ENCODE peak calls at places on chromosomes 2 and 18, in five cellular contexts. B is brain microvascular endothelial cell, Z is Peyer's patch, C is HL-60, O is body of pancreas. K is an unnamed sample.

GRCh38 chr18:35635171-35635570 is 53.6 kb downstream of the GALNT1 start:
- DNase-seq in B (no peak), Z (no peak), C (no peak), O (no peak), K (peak; percentile 82)

GRCh38 chr2:239297142-239298125 is 103.4 kb downstream of the HDAC4 start:
- DNase-seq in B (no peak), Z (no peak), C (no peak), O (peak; percentile 19), K (no peak)

GRCh38 chr2:105294844-105295481 is 34.6 kb downstream of the TGFBRAP1 start:
- DNase-seq in B (peak; percentile 77), Z (no peak), C (no peak), O (peak; percentile 60), K (peak; percentile 63)

GRCh38 chr2:32864337-32864736 is 82.4 kb upstream of the LTBP1 start:
- DNase-seq in B (peak; percentile 43), Z (no peak), C (no peak), O (no peak), K (no peak)

GRCh38 chr2:31561823-31562222 is 18.9 kb downstream of the SRD5A2 start:
- DNase-seq in B (no peak), Z (no peak), C (no peak), O (no peak), K (no peak)

GRCh38 chr18:45589559-45590041 is 25.7 kb upstream of the SLC14A2 start:
- DNase-seq in B (peak; percentile 79), Z (no peak), C (no peak), O (no peak), K (no peak)

GRCh38 chr2:44135771-44136170 is 32.9 kb upstream of the PPM1B start:
- DNase-seq in B (peak; percentile 54), Z (no peak), C (no peak), O (no peak), K (no peak)

GRCh38 chr2:143489135-143489534 is 359.9 kb downstream of the ARHGAP15 start:
- DNase-seq in B (peak; percentile 54), Z (no peak), C (no peak), O (no peak), K (peak; percentile 6)

GRCh38 chr2:11177871-11178598 is 22.8 kb downstream of the SLC66A3 start:
- DNase-seq in B (no peak), Z (no peak), C (no peak), O (no peak), K (no peak)

GRCh38 chr2:208698114-208698513 is 291.5 kb downstream of the PTH2R start:
- DNase-seq in B (no peak), Z (no peak), C (no peak), O (no peak), K (no peak)

GRCh38 chr18:13112982-13113381 is 105.6 kb upstream of the LDLRAD4 start:
- DNase-seq in B (peak; percentile 58), Z (no peak), C (peak; percentile 25), O (peak; percentile 44), K (peak; percentile 32)

GRCh38 chr18:43572165-43572564 is 294.9 kb upstream of the SYT4 start:
- DNase-seq in B (no peak), Z (no peak), C (no peak), O (no peak), K (no peak)

GRCh38 chr2:234258562-234259141 is 208.2 kb downstream of the SPP2 start:
- DNase-seq in B (peak; percentile 64), Z (no peak), C (no peak), O (no peak), K (peak; percentile 97)

GRCh38 chr2:205902041-205902898 is 183.7 kb downstream of the INO80D start:
- DNase-seq in B (no peak), Z (no peak), C (no peak), O (no peak), K (no peak)

GRCh38 chr2:10556271-10557140 is 108.4 kb upstream of the ODC1 start:
- DNase-seq in B (no peak), Z (no peak), C (no peak), O (no peak), K (no peak)

GRCh38 chr2:86044614-86045013 is 61.1 kb downstream of the POLR1A start:
- DNase-seq in B (no peak), Z (no peak), C (no peak), O (no peak), K (no peak)

GRCh38 chr2:165969227-165969626 is 15.7 kb upstream of the TTC21B start:
- DNase-seq in B (no peak), Z (no peak), C (no peak), O (no peak), K (no peak)

GRCh38 chr18:42287047-42287446 is 332.0 kb downstream of the PIK3C3 start:
- DNase-seq in B (no peak), Z (no peak), C (no peak), O (no peak), K (no peak)

GRCh38 chr2:101150306-101151140 is 659 bp downstream of the TBC1D8 start:
- DNase-seq in B (no peak), Z (peak; percentile 38), C (no peak), O (peak; percentile 58), K (no peak)

GRCh38 chr2:162430323-162430722 is 86.4 kb downstream of the GCA start:
- DNase-seq in B (no peak), Z (no peak), C (no peak), O (peak; percentile 16), K (no peak)

GRCh38 chr2:105071379-105071778 is 33.5 kb downstream of the MRPS9 start:
- DNase-seq in B (no peak), Z (no peak), C (no peak), O (no peak), K (no peak)

GRCh38 chr2:127857494-127857818 is 499 bp downstream of the POLR2D start:
- DNase-seq in B (no peak), Z (no peak), C (no peak), O (no peak), K (peak; percentile 20)

GRCh38 chr18:4058179-4058578 is 396.9 kb downstream of the DLGAP1 start:
- DNase-seq in B (no peak), Z (no peak), C (no peak), O (no peak), K (no peak)

GRCh38 chr2:165015052-165015642 is 59.8 kb upstream of the SLC38A11 start:
- DNase-seq in B (peak; percentile 69), Z (peak; percentile 72), C (peak; percentile 12), O (peak; percentile 76), K (peak; percentile 49)

GRCh38 chr2:78145997-78146722 is 624.0 kb upstream of the LRRTM4 start:
- DNase-seq in B (no peak), Z (no peak), C (no peak), O (no peak), K (no peak)

GRCh38 chr2:12950957-12951656 is 234.4 kb downstream of the TRIB2 start:
- DNase-seq in B (peak; percentile 78), Z (no peak), C (no peak), O (no peak), K (no peak)

GRCh38 chr2:238657132-238658053 is 190.5 kb upstream of the TWIST2 start:
- DNase-seq in B (no peak), Z (no peak), C (no peak), O (no peak), K (no peak)

GRCh38 chr2:157894694-157895450 is 18.7 kb upstream of the ACVR1 start:
- DNase-seq in B (peak; percentile 20), Z (no peak), C (peak; percentile 14), O (no peak), K (peak; percentile 52)

GRCh38 chr2:46780801-46781445 is 134.7 kb downstream of the MCFD2 start:
- DNase-seq in B (no peak), Z (no peak), C (no peak), O (no peak), K (no peak)

GRCh38 chr18:10953672-10954071 is 195.7 kb downstream of the PIEZO2 start:
- DNase-seq in B (no peak), Z (no peak), C (no peak), O (no peak), K (no peak)

GRCh38 chr2:127464470-127465257 is 46.4 kb downstream of the PROC start:
- DNase-seq in B (no peak), Z (no peak), C (no peak), O (no peak), K (no peak)

GRCh38 chr2:17719562-17720371 is 33.8 kb downstream of the SMC6 start:
- DNase-seq in B (no peak), Z (no peak), C (no peak), O (no peak), K (peak; percentile 1)

GRCh38 chr2:216516730-216517350 is 18.2 kb downstream of the RPL37A start:
- DNase-seq in B (no peak), Z (no peak), C (peak; percentile 17), O (no peak), K (peak; percentile 37)

GRCh38 chr2:230794472-230794871 is 70.3 kb upstream of the ITM2C start:
- DNase-seq in B (peak; percentile 69), Z (peak; percentile 35), C (no peak), O (no peak), K (peak; percentile 20)

GRCh38 chr2:219523031-219523671 is 8.9 kb downstream of the ASIC4 start:
- DNase-seq in B (no peak), Z (no peak), C (no peak), O (no peak), K (no peak)
- H3K27me3 ChIP-seq in B (peaks cover 7% of the 10 kb centered on the region), Z (peaks cover 20% of the 10 kb centered on the region), C (peaks cover 84% of the 10 kb centered on the region), O (no peaks in the 10 kb centered on the region), K (peaks cover 2% of the 10 kb centered on the region)

DNA sequence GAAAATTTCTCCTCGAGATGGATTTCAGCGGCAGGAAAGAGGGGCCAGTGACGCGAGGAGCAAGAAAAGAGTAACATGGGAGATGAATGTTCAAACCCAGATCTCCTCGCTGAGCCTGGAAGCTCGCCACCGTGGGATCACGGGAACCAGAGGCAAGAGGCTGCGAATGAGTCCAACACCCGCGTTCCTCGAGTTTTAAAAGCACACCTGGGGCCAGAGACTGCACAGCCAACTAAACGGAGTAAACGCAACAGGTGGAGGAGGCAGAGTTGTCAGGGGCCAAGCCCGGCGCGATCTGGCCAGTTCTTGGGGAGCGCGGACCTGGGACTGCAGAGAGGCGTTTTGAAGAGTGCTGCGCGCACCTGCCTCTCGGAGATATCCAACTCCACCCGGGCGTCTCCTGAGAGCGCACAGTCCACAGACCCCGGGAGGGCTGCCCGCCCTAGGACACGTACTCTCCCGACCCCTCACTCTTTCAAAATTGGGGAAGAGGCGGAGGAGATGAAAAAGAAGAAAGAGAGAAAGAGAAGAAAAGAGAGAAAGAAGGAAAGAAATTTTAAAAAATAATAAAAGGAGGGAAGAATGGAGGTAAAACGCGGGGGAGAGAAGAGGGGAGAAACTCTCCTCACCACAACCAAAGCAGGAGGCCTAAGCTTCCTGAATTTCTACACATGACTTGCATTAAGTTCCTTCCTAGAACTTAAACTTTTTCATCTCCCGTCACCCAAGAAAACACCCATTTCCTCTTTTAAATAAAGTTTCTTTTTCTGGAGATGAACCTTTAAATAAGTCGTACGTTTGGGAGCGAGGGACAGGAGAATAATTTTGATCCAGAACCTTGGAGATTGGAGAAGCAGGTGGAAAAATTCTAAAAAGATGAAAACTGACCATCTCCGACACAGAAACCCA is 5.3 kb upstream of the PAX3 start:
- DNase-seq in B (no peak), Z (no peak), C (no peak), O (no peak), K (no peak)
- H3K27me3 ChIP-seq in B (peaks cover 94% of the 10 kb centered on the region), Z (peaks cover 82% of the 10 kb centered on the region), C (peaks cover 73% of the 10 kb centered on the region), O (no peaks in the 10 kb centered on the region), K (peaks cover 90% of the 10 kb centered on the region)

GRCh38 chr2:61670591-61671503 is 132.7 kb upstream of the XPO1 start:
- DNase-seq in B (peak; percentile 39), Z (no peak), C (no peak), O (peak; percentile 64), K (no peak)
- H3K27me3 ChIP-seq in B (no peaks in the 10 kb centered on the region), Z (no peaks in the 10 kb centered on the region), C (no peaks in the 10 kb centered on the region), O (no peaks in the 10 kb centered on the region), K (no peaks in the 10 kb centered on the region)

DNA sequence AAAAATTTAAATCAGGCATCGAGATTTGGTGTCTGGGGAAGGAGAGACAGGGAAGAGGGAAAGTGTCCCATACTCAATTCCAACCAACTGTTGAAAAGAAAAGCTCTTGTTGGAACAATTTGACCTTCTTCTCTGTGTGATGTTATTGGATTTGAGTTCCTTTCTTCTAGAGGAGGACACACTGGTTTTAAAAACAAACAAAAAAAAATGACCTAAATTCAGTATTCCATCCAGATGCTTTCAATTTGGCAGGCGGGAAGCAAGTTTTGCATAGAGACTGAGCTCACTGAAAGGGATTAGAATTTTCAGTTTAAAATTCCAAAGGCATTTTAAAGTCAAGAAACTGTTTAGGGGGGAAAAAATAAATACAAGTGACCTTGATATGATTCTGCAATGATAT is 126.7 kb downstream of the CDH20 start:
- DNase-seq in B (no peak), Z (no peak), C (no peak), O (no peak), K (no peak)
- H3K27me3 ChIP-seq in B (no peaks in the 10 kb centered on the region), Z (no peaks in the 10 kb centered on the region), C (no peaks in the 10 kb centered on the region), O (no peaks in the 10 kb centered on the region), K (no peaks in the 10 kb centered on the region)

K was measured in mammary epithelial cell.